ENCODE peak calls at places on chromosome 1, in seven cellular contexts. V is memory B cell, W is mesenchymal stem cell, H is NCI-H2171 treated with DMSO at 0.1 percent for 48 hours, C is Right ventricle myocardium superior, B is NCI-H187, O is amniotic stem cell. N is an unnamed sample.

GRCh38 chr1:212561501-212561931 is 47.0 kb upstream of the ATF3 start:
- DNase-seq in V (no peak), W (peak; percentile 79), H (no peak), C (no peak), B (no peak), O (peak; percentile 66), N (no peak)

GRCh38 chr1:18323259-18323658 is 157.5 kb upstream of the KLHDC7A start:
- DNase-seq in V (no peak), W (no peak), H (no peak), C (no peak), B (no peak), O (no peak), N (no peak)

GRCh38 chr1:176539018-176539417 is 76.0 kb downstream of the PAPPA2 start:
- DNase-seq in V (no peak), W (no peak), H (no peak), C (no peak), B (no peak), O (no peak), N (no peak)

GRCh38 chr1:211236633-211237321 is 22.4 kb upstream of the RCOR3 start:
- DNase-seq in V (no peak), W (peak; percentile 7), H (no peak), C (no peak), B (no peak), O (no peak), N (peak; percentile 80)

GRCh38 chr1:69524010-69524409 is 43.7 kb upstream of the LRRC7 start:
- DNase-seq in V (no peak), W (peak; percentile 53), H (no peak), C (no peak), B (no peak), O (no peak), N (peak; percentile 3)

GRCh38 chr1:183780159-183780558 is 24.8 kb upstream of the RGL1 start:
- DNase-seq in V (no peak), W (no peak), H (no peak), C (no peak), B (no peak), O (no peak), N (no peak)

GRCh38 chr1:9658186-9658585 is 6.7 kb downstream of the PIK3CD start:
- DNase-seq in V (no peak), W (no peak), H (no peak), C (no peak), B (no peak), O (no peak), N (peak; percentile 24)

GRCh38 chr1:171800342-171800741 is 18.9 kb downstream of the METTL13 start:
- DNase-seq in V (no peak), W (no peak), H (no peak), C (no peak), B (no peak), O (no peak), N (no peak)

GRCh38 chr1:102151242-102151641 is 154.5 kb upstream of the OLFM3 start:
- DNase-seq in V (no peak), W (no peak), H (no peak), C (no peak), B (no peak), O (no peak), N (no peak)

GRCh38 chr1:117659565-117660264 is 53.9 kb downstream of the TENT5C start:
- DNase-seq in V (no peak), W (no peak), H (no peak), C (no peak), B (no peak), O (no peak), N (no peak)

GRCh38 chr1:72483958-72484357 is 201.6 kb upstream of the NEGR1 start:
- DNase-seq in V (no peak), W (no peak), H (no peak), C (no peak), B (no peak), O (no peak), N (no peak)

GRCh38 chr1:95002657-95003432 is 69.9 kb downstream of the ALG14 start:
- DNase-seq in V (no peak), W (peak; percentile 38), H (no peak), C (no peak), B (no peak), O (no peak), N (peak; percentile 43)

GRCh38 chr1:2801535-2802291 is at the start of gene TTC34:
- DNase-seq in V (no peak), W (no peak), H (no peak), C (peak; percentile 53), B (no peak), O (no peak), N (no peak)

GRCh38 chr1:109799445-109799844 is 35.7 kb upstream of the EPS8L3 start:
- DNase-seq in V (no peak), W (no peak), H (no peak), C (no peak), B (no peak), O (no peak), N (no peak)

GRCh38 chr1:245046764-245047163 is 108.0 kb upstream of the KIF26B start:
- DNase-seq in V (no peak), W (no peak), H (no peak), C (no peak), B (no peak), O (no peak), N (no peak)

GRCh38 chr1:147771216-147772125 is 11.1 kb upstream of the GJA5 start:
- DNase-seq in V (no peak), W (no peak), H (no peak), C (peak; percentile 82), B (no peak), O (no peak), N (no peak)

GRCh38 chr1:58781541-58782307 is 2.1 kb downstream of the JUN start:
- DNase-seq in V (peak; percentile 65), W (peak; percentile 69), H (peak; percentile 70), C (peak; percentile 83), B (no peak), O (no peak), N (peak; percentile 69)

GRCh38 chr1:30423570-30423969 is 299.8 kb downstream of the MATN1 start:
- DNase-seq in V (no peak), W (no peak), H (no peak), C (no peak), B (no peak), O (no peak), N (no peak)

N was measured in amniotic epithelial cell.